ENCODE peak calls at places on chromosomes 5 and 9, in seven cellular contexts. L is brain microvascular endothelial cell, V is mucosa of descending colon, E is left ventricle myocardium inferior, U is SK-N-SH, C is heart right ventricle, F is BJ. J is an unnamed sample.

GRCh38 chr9:17795708-17796107 is 216.8 kb downstream of the SH3GL2 start:
- DNase-seq in U (no peak), E (no peak), L (no peak), V (no peak), F (no peak), C (no peak), J (no peak)

GRCh38 chr5:6868816-6869215 is 155.6 kb downstream of the TENT4A start:
- DNase-seq in U (no peak), C (no peak), E (no peak), V (no peak), F (no peak), L (no peak), J (no peak)

GRCh38 chr5:87127956-87128687 is 139.6 kb upstream of the RASA1 start:
- DNase-seq in F (no peak), C (no peak), E (no peak), L (no peak), V (no peak), U (no peak), J (no peak)

GRCh38 chr5:81165493-81166119 is 67.5 kb upstream of the CKMT2 start:
- DNase-seq in L (peak; percentile 47), C (peak; percentile 69), E (peak; percentile 40), V (peak; percentile 80), U (peak; percentile 72), F (no peak), J (peak; percentile 23)

GRCh38 chr5:67188274-67188857 is 8.2 kb downstream of the CD180 start:
- DNase-seq in F (no peak), E (no peak), V (no peak), U (no peak), C (no peak), L (no peak), J (no peak)

GRCh38 chr9:114774504-114774903 is 31.3 kb downstream of the TNFSF15 start:
- DNase-seq in E (no peak), F (no peak), U (no peak), C (no peak), V (no peak), L (no peak), J (no peak)

GRCh38 chr5:10145922-10146321 is 103.8 kb downstream of the ATPSCKMT start:
- DNase-seq in C (no peak), E (no peak), V (no peak), U (peak; percentile 43), L (peak; percentile 46), F (no peak), J (no peak)

GRCh38 chr5:54944364-54944763 is 41.0 kb downstream of the ESM1 start:
- DNase-seq in C (peak; percentile 16), E (no peak), L (peak; percentile 30), U (peak; percentile 22), F (no peak), V (peak; percentile 46), J (no peak)

GRCh38 chr5:142826741-142827492 is 56.7 kb downstream of the ARHGAP26 start:
- DNase-seq in C (no peak), V (no peak), U (no peak), F (no peak), E (no peak), L (peak; percentile 62), J (peak; percentile 67)

GRCh38 chr5:64144429-64145215 is 21.0 kb upstream of the RNF180 start:
- DNase-seq in V (no peak), C (no peak), U (no peak), F (no peak), E (no peak), L (peak; percentile 20), J (no peak)

GRCh38 chr9:131545786-131546335 is 538 bp downstream of the PRRT1B start:
- DNase-seq in E (no peak), C (no peak), L (no peak), V (peak; percentile 18), F (no peak), U (peak; percentile 57), J (no peak)

GRCh38 chr9:21766096-21766495 is 36.3 kb upstream of the MTAP start:
- DNase-seq in L (no peak), E (no peak), F (no peak), U (no peak), V (no peak), C (no peak), J (no peak)

GRCh38 chr5:172854451-172854871 is 20.4 kb downstream of the ERGIC1 start:
- DNase-seq in V (peak; percentile 65), L (no peak), E (peak; percentile 51), F (no peak), C (no peak), U (no peak), J (no peak)

GRCh38 chr9:135216666-135217431 is 129.4 kb downstream of the OLFM1 start:
- DNase-seq in L (no peak), F (no peak), C (no peak), U (peak; percentile 70), E (no peak), V (no peak), J (no peak)

GRCh38 chr5:93044860-93045666 is 536.0 kb downstream of the NR2F1-AS1 start:
- DNase-seq in V (no peak), U (peak; percentile 33), C (no peak), L (no peak), E (no peak), F (no peak), J (no peak)

GRCh38 chr5:87184544-87184943 is 83.1 kb upstream of the RASA1 start:
- DNase-seq in E (no peak), L (no peak), V (no peak), U (no peak), F (no peak), C (no peak), J (no peak)

GRCh38 chr5:93162201-93162654 is 418.8 kb downstream of the NR2F1-AS1 start:
- DNase-seq in U (no peak), V (no peak), C (no peak), L (peak; percentile 46), F (no peak), E (no peak), J (no peak)

GRCh38 chr9:93900436-93900819 is 54.7 kb downstream of the BARX1 start:
- DNase-seq in L (no peak), E (no peak), V (no peak), C (no peak), U (no peak), F (no peak), J (no peak)

GRCh38 chr5:167358868-167359492 is 932.5 kb upstream of the WWC1 start:
- DNase-seq in L (no peak), F (no peak), U (no peak), C (no peak), E (no peak), V (no peak), J (no peak)

GRCh38 chr9:110844121-110844520 is 175.5 kb downstream of the MUSK start:
- DNase-seq in F (no peak), E (no peak), C (no peak), U (no peak), V (no peak), L (peak; percentile 11), J (no peak)

GRCh38 chr9:19479874-19480273 is 71.1 kb downstream of the ACER2 start:
- DNase-seq in L (no peak), F (no peak), E (no peak), V (no peak), C (peak; percentile 15), U (no peak), J (no peak)

GRCh38 chr5:78320461-78320860 is 26.0 kb upstream of the AP3B1 start:
- DNase-seq in E (no peak), L (no peak), U (peak; percentile 26), C (no peak), F (no peak), V (peak; percentile 28), J (no peak)

GRCh38 chr5:157857821-157858526 is 971 bp downstream of the CLINT1 start:
- DNase-seq in C (no peak), F (no peak), L (no peak), U (no peak), V (no peak), E (no peak), J (no peak)

DNA sequence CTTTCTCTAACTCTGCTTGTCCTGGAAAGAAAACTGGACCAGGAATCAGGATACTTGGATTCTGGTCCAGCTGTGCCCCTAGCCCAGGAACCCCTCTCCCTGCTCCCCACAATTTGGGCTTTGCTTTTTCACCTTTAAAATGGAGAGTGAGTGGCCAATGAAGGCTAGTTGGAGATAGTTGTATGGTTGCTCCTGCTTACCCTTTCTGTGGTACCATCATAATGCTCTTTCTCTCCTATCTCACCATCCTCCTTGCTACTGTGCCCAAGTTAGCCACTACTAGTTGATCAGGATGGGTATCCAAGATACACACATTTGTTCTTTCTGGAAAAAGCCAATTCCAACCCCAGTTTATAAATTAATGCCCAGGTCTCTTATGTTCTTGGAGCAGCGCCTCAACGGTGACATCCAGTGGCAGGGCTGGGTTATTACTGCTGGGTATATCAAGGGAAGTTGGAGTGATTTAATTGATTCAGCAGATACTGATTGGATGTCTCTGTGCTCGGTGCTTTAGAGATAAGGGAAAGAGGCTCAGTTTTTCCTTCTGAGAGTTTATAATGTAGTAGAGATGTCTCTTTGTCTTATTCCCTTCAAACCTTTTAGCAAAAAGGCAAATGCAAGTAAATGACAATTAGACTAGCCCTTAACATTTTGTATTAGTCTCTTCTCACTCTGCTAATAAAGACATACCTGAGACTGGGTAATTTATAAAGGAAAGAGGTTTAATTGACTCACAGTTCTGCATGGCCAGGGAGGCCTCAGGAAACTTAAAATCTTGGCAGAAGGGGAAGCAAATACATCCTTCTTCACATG is 38.5 kb downstream of the FAXDC2 start:
- DNase-seq in F (no peak), E (peak; percentile 44), L (peak; percentile 61), U (peak; percentile 81), C (peak; percentile 36), V (peak; percentile 70), J (no peak)
- H3K36me3 ChIP-seq in F (peaks cover 36% of the 10 kb centered on the region), E (peaks cover 93% of the 10 kb centered on the region), L (peaks cover 73% of the 10 kb centered on the region), U (peaks cover 79% of the 10 kb centered on the region), C (peaks cover 37% of the 10 kb centered on the region), V (no peaks in the 10 kb centered on the region), J (peaks cover 1% of the 10 kb centered on the region)

GRCh38 chr5:121967187-121967586 is 5.4 kb downstream of the SRFBP1 start:
- DNase-seq in E (no peak), F (no peak), L (peak; percentile 31), C (no peak), U (no peak), V (no peak), J (no peak)
- TF ChIP-seq CTCF in E (peak; percentile 35), F (peak; percentile 35), L (peak; percentile 38), C (peak; percentile 43), U (peak; percentile 69), V (no peak), J (peak; percentile 17)

DNA sequence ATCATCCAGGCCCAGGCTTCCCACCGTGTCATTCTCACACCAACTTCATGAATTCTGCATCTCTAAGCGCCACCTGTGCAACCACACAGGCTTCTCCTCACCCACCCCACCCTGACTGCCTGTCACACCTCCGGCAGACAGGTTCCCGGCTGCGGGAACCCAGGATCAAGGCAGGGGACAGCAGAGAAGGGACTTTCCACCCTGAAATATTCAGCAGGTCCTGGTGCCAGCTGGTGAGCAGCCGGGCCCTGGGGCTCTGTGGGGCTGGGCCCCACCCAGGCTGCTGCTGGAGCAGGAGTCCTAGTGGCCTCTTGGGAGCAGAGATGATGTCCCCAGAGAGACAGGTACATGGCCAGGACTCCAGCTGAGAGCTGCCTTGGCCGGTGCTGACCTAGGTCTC is 12.7 kb downstream of the ANXA6 start:
- DNase-seq in U (no peak), E (no peak), V (no peak), C (no peak), L (no peak), F (no peak), J (no peak)
- H3K36me3 ChIP-seq in U (peaks cover 19% of the 10 kb centered on the region), E (peaks cover 54% of the 10 kb centered on the region), V (no peaks in the 10 kb centered on the region), C (peaks cover 6% of the 10 kb centered on the region), L (peaks cover 65% of the 10 kb centered on the region), F (peaks cover 36% of the 10 kb centered on the region), J (no peaks in the 10 kb centered on the region)

GRCh38 chr5:16937503-16938161 is 1.5 kb upstream of the MYO10 start:
- DNase-seq in L (no peak), V (no peak), U (peak; percentile 27), E (no peak), C (no peak), F (no peak), J (no peak)
- TF ChIP-seq CTCF in L (no peak), V (no peak), U (no peak), E (no peak), C (no peak), F (no peak), J (no peak)

GRCh38 chr9:127493592-127494303 is 42.4 kb downstream of the LRSAM1 start:
- DNase-seq in L (no peak), C (peak; percentile 53), U (no peak), F (no peak), E (peak; percentile 65), V (no peak), J (no peak)
- H3K36me3 ChIP-seq in L (peaks cover 41% of the 10 kb centered on the region), C (peaks cover 19% of the 10 kb centered on the region), U (peaks cover 53% of the 10 kb centered on the region), F (peaks cover 19% of the 10 kb centered on the region), E (peaks cover 90% of the 10 kb centered on the region), V (no peaks in the 10 kb centered on the region), J (peaks cover 2% of the 10 kb centered on the region)